ENCODE peak calls at places on chromosomes 7 and 10, in five cellular contexts. T is stomach, H is SK-N-SH, Q is suprapubic skin, Y is breast epithelium. R is an unnamed sample.

GRCh38 chr10:48632166-48632565 is 27.3 kb upstream of the ARHGAP22 start:
- DNase-seq in T (no peak), H (no peak), Q (no peak), Y (no peak), R (no peak)

GRCh38 chr10:80186364-80187012 is 18.8 kb downstream of the ANXA11 start:
- DNase-seq in T (peak; percentile 63), H (no peak), Q (no peak), Y (no peak), R (peak; percentile 47)

GRCh38 chr7:155289107-155289506 is 8.6 kb upstream of the INSIG1 start:
- DNase-seq in T (no peak), H (no peak), Q (no peak), Y (no peak), R (no peak)

GRCh38 chr7:117270371-117270770 is 52.5 kb downstream of the WNT2 start:
- DNase-seq in T (no peak), H (no peak), Q (no peak), Y (no peak), R (no peak)

GRCh38 chr7:95501261-95501816 is 15.6 kb downstream of the ASB4 start:
- DNase-seq in T (no peak), H (no peak), Q (no peak), Y (no peak), R (no peak)

GRCh38 chr10:49397036-49397999 is 1.4 kb upstream of the DRGX start:
- DNase-seq in T (no peak), H (peak; percentile 82), Q (no peak), Y (no peak), R (no peak)

GRCh38 chr7:48611993-48612392 is 312.4 kb upstream of the CDC14C start:
- DNase-seq in T (no peak), H (no peak), Q (no peak), Y (no peak), R (no peak)

GRCh38 chr7:123120286-123120685 is 79.5 kb downstream of the SLC13A1 start:
- DNase-seq in T (no peak), H (no peak), Q (no peak), Y (no peak), R (no peak)

GRCh38 chr7:73954181-73954580 is 73.8 kb upstream of the ELN start:
- DNase-seq in T (no peak), H (no peak), Q (no peak), Y (no peak), R (no peak)

GRCh38 chr7:137965942-137966624 is 35.8 kb downstream of the CREB3L2 start:
- DNase-seq in T (no peak), H (no peak), Q (no peak), Y (no peak), R (no peak)
- H3K27ac ChIP-seq in T (peak overlapping the region; percentile 26), H (no peak overlapping the region), Q (no peak overlapping the region), Y (peak overlapping the region; percentile 52), R (no peak overlapping the region)

GRCh38 chr7:41255716-41256115 is 447.2 kb downstream of the INHBA start:
- DNase-seq in T (no peak), H (no peak), Q (no peak), Y (no peak), R (no peak)

GRCh38 chr7:41256186-41256945 is 446.5 kb downstream of the INHBA start:
- DNase-seq in T (no peak), H (no peak), Q (no peak), Y (no peak), R (no peak)

GRCh38 chr7:41257660-41258059 is 445.2 kb downstream of the INHBA start:
- DNase-seq in T (no peak), H (no peak), Q (no peak), Y (no peak), R (no peak)

GRCh38 chr7:41252957-41253356 is 449.9 kb downstream of the INHBA start:
- DNase-seq in T (no peak), H (no peak), Q (no peak), Y (no peak), R (no peak)

DNA sequence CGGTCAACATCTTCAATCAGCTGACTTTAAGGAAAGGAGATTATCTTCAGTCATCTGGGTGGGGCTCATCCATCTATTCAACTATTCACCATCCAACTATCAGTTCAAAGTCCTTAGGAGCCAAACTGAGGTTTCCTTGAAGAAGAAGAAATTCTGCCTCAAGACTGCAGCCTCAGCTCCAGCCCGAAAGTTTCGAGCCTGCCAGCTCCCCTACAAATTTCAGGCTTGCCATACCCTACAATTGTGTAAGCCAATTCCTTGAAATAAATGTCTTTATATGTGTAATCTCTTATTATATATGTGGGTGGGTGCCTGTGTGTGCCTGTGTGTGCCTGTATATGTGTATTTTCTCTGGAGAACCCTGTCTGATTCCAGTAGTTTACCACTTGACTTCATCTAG is 447.8 kb downstream of the INHBA start:
- DNase-seq in T (no peak), H (no peak), Q (no peak), Y (no peak), R (no peak)
- TF ChIP-seq POLR2AphosphoS5 in T (no peak), H (no peak), Q (no peak), Y (no peak), R (no peak)

GRCh38 chr10:129398861-129399260 is 68.2 kb upstream of the MGMT start:
- DNase-seq in T (no peak), H (no peak), Q (no peak), Y (no peak), R (no peak)

GRCh38 chr10:129402459-129402858 is 64.6 kb upstream of the MGMT start:
- DNase-seq in T (no peak), H (no peak), Q (no peak), Y (no peak), R (no peak)

GRCh38 chr10:129404091-129404490 is 63.0 kb upstream of the MGMT start:
- DNase-seq in T (no peak), H (no peak), Q (no peak), Y (no peak), R (no peak)

GRCh38 chr10:129397198-129397974 is 69.7 kb upstream of the MGMT start:
- DNase-seq in T (no peak), H (no peak), Q (no peak), Y (no peak), R (no peak)

DNA sequence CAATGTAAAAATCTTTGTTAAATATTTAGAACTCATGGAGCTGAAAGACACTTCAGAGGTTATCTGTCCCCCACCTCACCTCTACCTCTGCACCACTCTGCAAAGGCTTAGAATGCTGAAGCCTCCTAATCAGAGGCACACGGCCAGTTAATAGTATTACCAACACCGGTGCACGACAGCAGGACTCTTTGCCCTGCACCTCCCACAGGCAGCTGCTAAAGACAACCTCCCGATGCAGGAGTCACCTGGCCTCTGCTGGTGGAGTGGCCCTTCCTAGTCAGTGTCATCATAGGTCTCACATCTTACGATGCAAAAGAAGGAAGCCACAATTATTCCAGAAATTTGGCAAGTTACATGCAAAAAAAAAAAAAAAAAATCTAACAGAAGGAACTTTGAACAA is 66.6 kb upstream of the MGMT start:
- DNase-seq in T (no peak), H (no peak), Q (no peak), Y (peak; percentile 26), R (no peak)
- H3K27ac ChIP-seq in T (no peak overlapping the region), H (no peak overlapping the region), Q (no peak overlapping the region), Y (no peak overlapping the region), R (no peak overlapping the region)

GRCh38 chr7:1557006-1557405 is 1.0 kb upstream of the TMEM184A start:
- DNase-seq in T (no peak), H (peak; percentile 49), Q (no peak), Y (no peak), R (no peak)

GRCh38 chr7:1555813-1556540 is at the start of gene TMEM184A:
- DNase-seq in T (peak; percentile 96), H (peak; percentile 88), Q (no peak), Y (peak; percentile 79), R (no peak)

GRCh38 chr7:1553513-1554210 is 2.3 kb downstream of the TMEM184A start:
- DNase-seq in T (no peak), H (peak; percentile 40), Q (no peak), Y (no peak), R (no peak)

GRCh38 chr7:1554332-1555045 is 1.5 kb downstream of the TMEM184A start:
- DNase-seq in T (no peak), H (peak; percentile 50), Q (no peak), Y (no peak), R (no peak)

DNA sequence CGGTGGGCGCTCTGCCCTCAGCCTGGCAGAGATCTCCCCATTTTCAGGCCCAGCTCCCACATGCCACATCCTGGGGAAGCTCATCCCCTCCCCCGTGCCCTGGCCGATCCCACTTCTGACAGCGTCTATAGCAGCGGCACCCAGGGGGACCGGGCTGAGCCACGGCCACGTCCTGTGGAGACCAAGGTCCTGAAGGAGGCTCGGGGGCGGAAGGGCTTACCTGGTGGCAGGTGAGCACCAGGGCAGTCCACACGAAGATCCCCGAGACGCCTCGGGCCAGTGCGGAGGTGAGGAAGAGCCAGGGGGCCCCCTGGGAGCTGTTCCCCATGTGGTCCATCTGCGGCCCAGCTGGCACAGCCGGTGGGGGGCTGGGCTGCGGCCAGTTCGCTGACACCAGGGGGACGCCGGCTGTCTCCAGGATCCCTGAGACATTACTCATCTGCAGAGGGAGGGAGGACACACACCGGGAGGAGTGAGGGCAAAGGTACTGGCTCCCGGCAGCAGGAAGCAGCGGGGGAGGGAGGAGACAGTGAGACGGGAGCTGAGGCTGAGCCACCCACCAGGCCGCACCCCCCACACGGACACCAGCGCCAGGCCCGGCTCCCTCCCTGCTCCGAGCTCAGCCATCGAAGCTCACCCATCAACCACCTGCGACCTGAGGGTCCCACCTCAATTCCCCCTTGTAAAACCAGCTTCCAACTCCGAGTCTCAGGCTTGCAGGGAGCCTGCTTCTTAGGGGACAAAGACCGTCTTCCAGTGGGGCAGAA is 776 bp downstream of the TMEM184A start:
- DNase-seq in T (peak; percentile 67), H (peak; percentile 74), Q (no peak), Y (peak; percentile 84), R (no peak)
- TF ChIP-seq POLR2AphosphoS5 in T (no peak), H (peak; percentile 35), Q (no peak), Y (peak; percentile 29), R (no peak)

GRCh38 chr10:127908106-127908957 is 1.4 kb downstream of the PTPRE start:
- DNase-seq in T (no peak), H (no peak), Q (no peak), Y (no peak), R (no peak)
- H3K27ac ChIP-seq in T (peak overlapping the region; percentile 80), H (peak overlapping the region; percentile 16), Q (no peak overlapping the region), Y (peak overlapping the region; percentile 93), R (no peak overlapping the region)

DNA sequence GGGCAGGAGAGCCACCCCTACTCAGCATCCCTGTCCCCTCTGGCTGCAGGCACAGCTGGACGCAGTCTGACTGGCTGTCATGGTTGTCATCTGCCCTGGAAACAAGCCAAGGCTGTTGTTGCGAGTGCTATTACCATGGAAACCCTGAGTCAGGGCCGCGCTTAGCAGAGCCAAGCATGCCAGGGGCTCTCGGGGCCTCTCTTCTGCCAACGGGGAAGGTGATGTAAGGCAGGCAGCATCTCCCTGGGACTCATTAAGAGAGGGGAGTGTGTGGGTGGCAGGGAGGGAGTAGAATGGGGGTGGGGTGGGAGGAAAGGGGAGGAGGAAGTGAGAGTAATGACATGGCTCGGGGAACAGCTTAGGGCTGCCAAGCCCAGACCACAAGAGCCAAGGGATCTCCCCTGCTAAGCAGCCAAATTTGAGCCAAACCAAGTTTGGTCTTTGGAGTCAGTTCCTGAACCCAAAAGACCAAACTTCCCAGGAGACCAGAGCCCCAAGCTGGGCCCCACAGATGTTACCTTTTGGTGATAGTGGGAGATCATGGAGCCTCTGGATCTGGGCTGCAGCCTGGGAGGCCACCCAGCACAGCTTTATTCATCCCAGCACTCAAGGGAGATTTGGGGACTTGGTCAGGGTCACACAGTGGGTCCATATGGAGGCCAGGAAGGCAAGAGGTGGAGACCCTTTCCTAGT is 67.6 kb downstream of the TMEM130 start:
- DNase-seq in T (no peak), H (peak; percentile 91), Q (no peak), Y (no peak), R (peak; percentile 99)
- TF ChIP-seq POLR2AphosphoS5 in T (no peak), H (no peak), Q (no peak), Y (no peak), R (no peak)

GRCh38 chr10:126948355-126949160 is 43.3 kb downstream of the DOCK1 start:
- DNase-seq in T (no peak), H (no peak), Q (no peak), Y (no peak), R (no peak)
- H3K27ac ChIP-seq in T (no peak overlapping the region), H (no peak overlapping the region), Q (no peak overlapping the region), Y (no peak overlapping the region), R (no peak overlapping the region)

GRCh38 chr10:133349160-133349568 is 2.0 kb downstream of the PRAP1 start:
- DNase-seq in T (no peak), H (no peak), Q (no peak), Y (no peak), R (no peak)
- TF ChIP-seq POLR2AphosphoS5 in T (no peak), H (no peak), Q (no peak), Y (no peak), R (no peak)

R was measured in HL-60.